ENCODE peak calls at places on chromosomes 7 and 10, in four cellular contexts. One of them, this sample, is unnamed.

GRCh38 chr7:43307522-43307921 is 195.1 kb downstream of the HECW1 start:
- DNase-seq in foreskin keratinocyte: no peak
- DNase-seq in AG04450: no peak
- DNase-seq in GM13976: no peak
- DNase-seq in this sample: no peak

GRCh38 chr7:130278892-130279690 is 12.4 kb downstream of the CPA2 start:
- DNase-seq in foreskin keratinocyte: peak
- DNase-seq in AG04450: peak
- DNase-seq in GM13976: no peak
- DNase-seq in this sample: no peak

GRCh38 chr7:44273681-44274622 is 51.4 kb downstream of the CAMK2B start:
- DNase-seq in foreskin keratinocyte: no peak
- DNase-seq in AG04450: no peak
- DNase-seq in GM13976: peak
- DNase-seq in this sample: no peak

GRCh38 chr10:59687657-59688056 is 22.0 kb downstream of the SLC16A9 start:
- DNase-seq in foreskin keratinocyte: no peak
- DNase-seq in AG04450: no peak
- DNase-seq in GM13976: no peak
- DNase-seq in this sample: no peak

GRCh38 chr7:14596421-14596820 is 306.1 kb downstream of the DGKB start:
- DNase-seq in foreskin keratinocyte: peak
- DNase-seq in AG04450: no peak
- DNase-seq in GM13976: no peak
- DNase-seq in this sample: no peak

GRCh38 chr7:56105508-56105907 is 768 bp downstream of the CHCHD2 start:
- DNase-seq in foreskin keratinocyte: peak
- DNase-seq in AG04450: peak
- DNase-seq in GM13976: no peak
- DNase-seq in this sample: peak

GRCh38 chr7:2045559-2046405 is 187.0 kb downstream of the MAD1L1 start:
- DNase-seq in foreskin keratinocyte: no peak
- DNase-seq in AG04450: no peak
- DNase-seq in GM13976: no peak
- DNase-seq in this sample: no peak

GRCh38 chr10:115948415-115948814 is 324.6 kb downstream of the GFRA1 start:
- DNase-seq in foreskin keratinocyte: no peak
- DNase-seq in AG04450: no peak
- DNase-seq in GM13976: no peak
- DNase-seq in this sample: no peak

GRCh38 chr7:143384741-143385631 is 3.8 kb downstream of the ZYX start:
- DNase-seq in foreskin keratinocyte: no peak
- DNase-seq in AG04450: no peak
- DNase-seq in GM13976: no peak
- DNase-seq in this sample: no peak

GRCh38 chr7:74464931-74465906 is 11.5 kb downstream of the GTF2IRD1 start:
- DNase-seq in foreskin keratinocyte: no peak
- DNase-seq in AG04450: no peak
- DNase-seq in GM13976: no peak
- DNase-seq in this sample: no peak

GRCh38 chr10:132560248-132560731 is 22.7 kb downstream of the INPP5A start:
- DNase-seq in foreskin keratinocyte: no peak
- DNase-seq in AG04450: no peak
- DNase-seq in GM13976: no peak
- DNase-seq in this sample: no peak

GRCh38 chr7:42745357-42746022 is 166.4 kb downstream of the C7orf25 start:
- DNase-seq in foreskin keratinocyte: no peak
- DNase-seq in AG04450: no peak
- DNase-seq in GM13976: no peak
- DNase-seq in this sample: peak

GRCh38 chr10:128709975-128710794 is 584.0 kb upstream of the MKI67 start:
- DNase-seq in foreskin keratinocyte: no peak
- DNase-seq in AG04450: no peak
- DNase-seq in GM13976: no peak
- DNase-seq in this sample: no peak

GRCh38 chr10:3095373-3096139 is 28.2 kb downstream of the PFKP start:
- DNase-seq in foreskin keratinocyte: peak
- DNase-seq in AG04450: peak
- DNase-seq in GM13976: peak
- DNase-seq in this sample: no peak

GRCh38 chr10:26689394-26689793 is 8.1 kb upstream of the PDSS1 start:
- DNase-seq in foreskin keratinocyte: no peak
- DNase-seq in AG04450: no peak
- DNase-seq in GM13976: no peak
- DNase-seq in this sample: no peak

GRCh38 chr7:5454485-5454884 is 30.9 kb upstream of the TNRC18 start:
- DNase-seq in foreskin keratinocyte: no peak
- DNase-seq in AG04450: no peak
- DNase-seq in GM13976: no peak
- DNase-seq in this sample: no peak

GRCh38 chr7:138886501-138886917 is 88.5 kb upstream of the ATP6V0A4 start:
- DNase-seq in foreskin keratinocyte: peak
- DNase-seq in AG04450: peak
- DNase-seq in GM13976: peak
- DNase-seq in this sample: peak

GRCh38 chr7:103141753-103142404 is 7.0 kb downstream of the NAPEPLD start:
- DNase-seq in foreskin keratinocyte: peak
- DNase-seq in AG04450: no peak
- DNase-seq in GM13976: no peak
- DNase-seq in this sample: no peak

GRCh38 chr10:71157435-71157834 is 54.9 kb upstream of the UNC5B start:
- DNase-seq in foreskin keratinocyte: no peak
- DNase-seq in AG04450: no peak
- DNase-seq in GM13976: no peak
- DNase-seq in this sample: no peak

GRCh38 chr7:116341222-116341907 is 131.0 kb downstream of the TES start:
- DNase-seq in foreskin keratinocyte: peak
- DNase-seq in AG04450: no peak
- DNase-seq in GM13976: no peak
- DNase-seq in this sample: no peak

DNA sequence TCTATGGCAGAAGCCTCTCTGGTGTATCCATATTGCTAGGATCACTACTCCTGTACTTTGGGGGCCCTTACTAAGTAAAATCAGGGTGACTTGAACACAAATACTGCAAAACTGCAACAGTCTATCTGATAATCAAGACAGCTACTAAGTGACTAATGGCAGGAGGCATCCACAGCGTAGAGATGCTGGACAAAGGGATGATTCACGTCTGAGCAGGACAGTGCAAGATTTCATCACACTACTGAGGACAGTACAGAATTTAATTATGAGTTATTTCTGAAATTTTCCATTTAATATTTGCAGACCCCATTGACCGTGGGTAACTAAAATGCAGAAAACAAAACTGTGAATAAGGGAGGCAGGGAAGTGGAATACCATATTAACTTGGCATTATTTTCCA is 10.4 kb downstream of the CUL2 start:
- DNase-seq in foreskin keratinocyte: peak
- DNase-seq in AG04450: no peak
- DNase-seq in GM13976: no peak
- DNase-seq in this sample: no peak
- TF ChIP-seq CTCF in foreskin keratinocyte: no peak
- TF ChIP-seq CTCF in AG04450: no peak
- TF ChIP-seq CTCF in GM13976: no peak
- TF ChIP-seq CTCF in this sample: no peak

GRCh38 chr7:131835141-131835540 is 278.7 kb upstream of the PODXL start:
- DNase-seq in foreskin keratinocyte: no peak
- DNase-seq in AG04450: no peak
- DNase-seq in GM13976: no peak
- DNase-seq in this sample: no peak

GRCh38 chr7:131830681-131831080 is 274.3 kb upstream of the PODXL start:
- DNase-seq in foreskin keratinocyte: no peak
- DNase-seq in AG04450: no peak
- DNase-seq in GM13976: no peak
- DNase-seq in this sample: no peak

GRCh38 chr7:131827421-131827820 is 271.0 kb upstream of the PODXL start:
- DNase-seq in foreskin keratinocyte: no peak
- DNase-seq in AG04450: no peak
- DNase-seq in GM13976: no peak
- DNase-seq in this sample: no peak

GRCh38 chr7:131826960-131827359 is 270.5 kb upstream of the PODXL start:
- DNase-seq in foreskin keratinocyte: no peak
- DNase-seq in AG04450: no peak
- DNase-seq in GM13976: no peak
- DNase-seq in this sample: no peak

DNA sequence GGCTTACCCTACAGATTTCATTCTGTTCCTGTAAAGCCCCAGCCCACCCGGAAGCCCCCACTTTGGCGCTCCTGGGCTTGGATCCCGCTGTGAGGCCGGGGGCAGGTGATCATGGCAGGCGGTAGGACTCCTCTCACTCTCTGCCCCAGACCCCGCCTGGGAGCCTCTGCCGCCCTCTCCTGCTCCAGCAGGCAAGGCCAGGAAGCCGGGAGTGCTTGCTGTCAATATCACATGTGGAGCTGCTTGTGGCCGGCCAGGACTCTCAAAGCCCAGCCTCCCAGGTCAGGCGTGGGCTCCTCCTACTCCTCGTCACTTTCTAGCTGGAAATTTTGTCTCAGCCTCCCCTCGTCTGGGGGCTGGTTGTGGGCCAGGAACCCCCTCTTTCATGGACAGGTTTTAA is 273.5 kb upstream of the PODXL start:
- DNase-seq in foreskin keratinocyte: no peak
- DNase-seq in AG04450: no peak
- DNase-seq in GM13976: no peak
- DNase-seq in this sample: no peak
- TF ChIP-seq CTCF in foreskin keratinocyte: peak
- TF ChIP-seq CTCF in AG04450: no peak
- TF ChIP-seq CTCF in GM13976: no peak
- TF ChIP-seq CTCF in this sample: no peak

GRCh38 chr10:111650088-111650487 is 533.5 kb downstream of the GPAM start:
- DNase-seq in foreskin keratinocyte: no peak
- DNase-seq in AG04450: no peak
- DNase-seq in GM13976: no peak
- DNase-seq in this sample: no peak
- TF ChIP-seq CTCF in foreskin keratinocyte: peak
- TF ChIP-seq CTCF in AG04450: no peak
- TF ChIP-seq CTCF in GM13976: no peak
- TF ChIP-seq CTCF in this sample: peak

DNA sequence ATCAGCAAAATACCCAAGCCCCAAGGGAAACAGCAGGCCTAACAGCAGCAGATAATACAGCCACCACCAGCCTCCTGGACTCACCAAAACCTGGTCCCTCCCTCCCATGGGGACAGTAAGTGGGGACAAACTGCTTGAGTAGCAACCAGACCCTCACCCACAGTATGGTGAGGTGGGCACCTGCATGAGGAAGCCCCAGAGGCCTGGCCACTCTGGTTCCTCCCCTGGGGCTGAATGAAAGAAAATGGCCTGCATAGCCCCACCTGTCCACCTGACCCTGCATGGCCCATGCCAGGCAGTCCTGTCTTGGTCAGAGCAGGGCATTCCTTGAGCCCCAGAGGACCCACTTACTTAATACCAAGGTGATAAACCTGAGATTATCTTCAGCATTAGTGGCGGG is 13.0 kb upstream of the C10orf90 start:
- DNase-seq in foreskin keratinocyte: no peak
- DNase-seq in AG04450: no peak
- DNase-seq in GM13976: no peak
- DNase-seq in this sample: no peak
- TF ChIP-seq CTCF in foreskin keratinocyte: no peak
- TF ChIP-seq CTCF in AG04450: no peak
- TF ChIP-seq CTCF in GM13976: no peak
- TF ChIP-seq CTCF in this sample: no peak

GRCh38 chr7:83646027-83646426 is 2.9 kb downstream of the SEMA3E start:
- DNase-seq in foreskin keratinocyte: no peak
- DNase-seq in AG04450: no peak
- DNase-seq in GM13976: no peak
- DNase-seq in this sample: no peak

GRCh38 chr7:83640731-83641533 is 8.0 kb downstream of the SEMA3E start:
- DNase-seq in foreskin keratinocyte: no peak
- DNase-seq in AG04450: no peak
- DNase-seq in GM13976: no peak
- DNase-seq in this sample: no peak

GRCh38 chr7:83643754-83644153 is 5.2 kb downstream of the SEMA3E start:
- DNase-seq in foreskin keratinocyte: peak
- DNase-seq in AG04450: no peak
- DNase-seq in GM13976: no peak
- DNase-seq in this sample: no peak

GRCh38 chr7:83643012-83643411 is 5.9 kb downstream of the SEMA3E start:
- DNase-seq in foreskin keratinocyte: no peak
- DNase-seq in AG04450: no peak
- DNase-seq in GM13976: no peak
- DNase-seq in this sample: no peak

GRCh38 chr7:83640240-83640639 is 8.7 kb downstream of the SEMA3E start:
- DNase-seq in foreskin keratinocyte: no peak
- DNase-seq in AG04450: no peak
- DNase-seq in GM13976: no peak
- DNase-seq in this sample: no peak
- TF ChIP-seq CTCF in foreskin keratinocyte: no peak
- TF ChIP-seq CTCF in AG04450: no peak
- TF ChIP-seq CTCF in GM13976: no peak
- TF ChIP-seq CTCF in this sample: no peak

GRCh38 chr10:21020545-21020944 is 123.4 kb upstream of the NEBL start:
- DNase-seq in foreskin keratinocyte: no peak
- DNase-seq in AG04450: no peak
- DNase-seq in GM13976: peak
- DNase-seq in this sample: peak
- TF ChIP-seq CTCF in foreskin keratinocyte: peak
- TF ChIP-seq CTCF in AG04450: no peak
- TF ChIP-seq CTCF in GM13976: peak
- TF ChIP-seq CTCF in this sample: peak

GRCh38 chr7:150382123-150382843 is 3.2 kb downstream of the ZNF775 start:
- DNase-seq in foreskin keratinocyte: no peak
- DNase-seq in AG04450: no peak
- DNase-seq in GM13976: no peak
- DNase-seq in this sample: no peak

GRCh38 chr7:150385240-150385830 is 6.2 kb downstream of the ZNF775 start:
- DNase-seq in foreskin keratinocyte: no peak
- DNase-seq in AG04450: no peak
- DNase-seq in GM13976: no peak
- DNase-seq in this sample: no peak

GRCh38 chr7:150382844-150383225 is 3.7 kb downstream of the ZNF775 start:
- DNase-seq in foreskin keratinocyte: no peak
- DNase-seq in AG04450: no peak
- DNase-seq in GM13976: no peak
- DNase-seq in this sample: no peak

GRCh38 chr7:150384406-150385239 is 5.5 kb downstream of the ZNF775 start:
- DNase-seq in foreskin keratinocyte: no peak
- DNase-seq in AG04450: no peak
- DNase-seq in GM13976: no peak
- DNase-seq in this sample: no peak

GRCh38 chr7:150383710-150384397 is 4.7 kb downstream of the ZNF775 start:
- DNase-seq in foreskin keratinocyte: no peak
- DNase-seq in AG04450: no peak
- DNase-seq in GM13976: no peak
- DNase-seq in this sample: no peak
- TF ChIP-seq CTCF in foreskin keratinocyte: no peak
- TF ChIP-seq CTCF in AG04450: no peak
- TF ChIP-seq CTCF in GM13976: no peak
- TF ChIP-seq CTCF in this sample: no peak

GRCh38 chr7:49166441-49166840 is 242.1 kb downstream of the CDC14C start:
- DNase-seq in foreskin keratinocyte: peak
- DNase-seq in AG04450: no peak
- DNase-seq in GM13976: no peak
- DNase-seq in this sample: no peak
- TF ChIP-seq CTCF in foreskin keratinocyte: peak
- TF ChIP-seq CTCF in AG04450: no peak
- TF ChIP-seq CTCF in GM13976: no peak
- TF ChIP-seq CTCF in this sample: peak